ENCODE peak calls at places on chromosomes 1 and 21, in four cellular contexts. V is H4, F is skeletal muscle cell, Y is left ventricle myocardium superior. G is an unnamed sample.

GRCh38 chr21:39694750-39695149 is 50.2 kb upstream of the IGSF5 start:
- DNase-seq in V (no peak), F (no peak), Y (no peak), G (no peak)

GRCh38 chr1:201436461-201436860 is 14.9 kb upstream of the TNNI1 start:
- DNase-seq in V (no peak), F (no peak), Y (no peak), G (no peak)

GRCh38 chr21:32626633-32627196 is 14.5 kb upstream of the CFAP298 start:
- DNase-seq in V (no peak), F (peak), Y (no peak), G (no peak)

GRCh38 chr1:14027099-14027498 is 327.1 kb downstream of the PRDM2 start:
- DNase-seq in V (no peak), F (no peak), Y (no peak), G (no peak)

GRCh38 chr1:56821462-56821797 is 2.2 kb upstream of the FYB2 start:
- DNase-seq in V (no peak), F (no peak), Y (no peak), G (no peak)

GRCh38 chr21:28018741-28019669 is 973.7 kb downstream of the LTN1 start:
- DNase-seq in V (peak), F (no peak), Y (no peak), G (no peak)

GRCh38 chr1:3019007-3019515 is 2.2 kb upstream of the ACTRT2 start:
- DNase-seq in V (no peak), F (no peak), Y (no peak), G (no peak)

GRCh38 chr1:2210084-2210653 is 15.6 kb upstream of the FAAP20 start:
- DNase-seq in V (no peak), F (no peak), Y (peak), G (no peak)

GRCh38 chr1:213564215-213564659 is 423.5 kb upstream of the PROX1 start:
- DNase-seq in V (no peak), F (no peak), Y (no peak), G (no peak)

GRCh38 chr1:50329332-50329932 is 93.8 kb downstream of the DMRTA2 start:
- DNase-seq in V (no peak), F (no peak), Y (no peak), G (no peak)

G was measured in activated CD4-positive, alpha-beta T cell treated with anti-CD3 and anti-CD28 coated beads for 36 hours.